ENCODE peak calls at places on chromosome 3, in nine cellular contexts. H is Calu3; Y is GM12865; V is neural crest cell; U is brain microvascular endothelial cell; W is lower lobe of right lung; T is K562; P is astrocyte of the spinal cord; D is CD4-positive, alpha-beta T cell. I is an unnamed sample.

GRCh38 chr3:65712156-65712555 is 326.6 kb downstream of the MAGI1 start:
- DNase-seq in H (no peak), Y (no peak), V (no peak), U (no peak), W (no peak), T (no peak), P (no peak), D (no peak), I (no peak)

GRCh38 chr3:66789584-66790237 is 208.4 kb upstream of the KBTBD8 start:
- DNase-seq in H (no peak), Y (no peak), V (no peak), U (no peak), W (no peak), T (no peak), P (no peak), D (no peak), I (no peak)

GRCh38 chr3:197001972-197002700 is 27.5 kb downstream of the MELTF start:
- DNase-seq in H (no peak), Y (no peak), V (no peak), U (no peak), W (no peak), T (no peak), P (peak; percentile 12), D (no peak), I (no peak)

GRCh38 chr3:106249159-106249558 is 380.3 kb upstream of the CBLB start:
- DNase-seq in H (no peak), Y (no peak), V (no peak), U (no peak), W (no peak), T (no peak), P (peak; percentile 13), D (no peak), I (no peak)

GRCh38 chr3:72953325-72953956 is 43.2 kb upstream of the PPP4R2 start:
- DNase-seq in H (no peak), Y (no peak), V (no peak), U (no peak), W (no peak), T (peak; percentile 17), P (no peak), D (no peak), I (no peak)

GRCh38 chr3:58353722-58354553 is 21.2 kb downstream of the PXK start:
- DNase-seq in H (no peak), Y (peak; percentile 15), V (no peak), U (no peak), W (no peak), T (no peak), P (no peak), D (no peak), I (no peak)

GRCh38 chr3:27253831-27254230 is 115.4 kb downstream of the NEK10 start:
- DNase-seq in H (peak; percentile 73), Y (peak; percentile 44), V (peak; percentile 4), U (peak; percentile 24), W (peak; percentile 48), T (no peak), P (peak; percentile 64), D (no peak), I (peak; percentile 24)

GRCh38 chr3:66376568-66376967 is 124.3 kb downstream of the LRIG1 start:
- DNase-seq in H (peak; percentile 49), Y (no peak), V (no peak), U (peak; percentile 90), W (no peak), T (peak; percentile 14), P (peak; percentile 69), D (no peak), I (no peak)

GRCh38 chr3:123953735-123954134 is 7.3 kb downstream of the CCDC14 start:
- DNase-seq in H (no peak), Y (peak; percentile 54), V (no peak), U (no peak), W (no peak), T (no peak), P (no peak), D (no peak), I (no peak)

GRCh38 chr3:61060421-61060861 is 190.8 kb downstream of the FHIT start:
- DNase-seq in H (no peak), Y (no peak), V (no peak), U (no peak), W (no peak), T (no peak), P (no peak), D (no peak), I (peak; percentile 26)

GRCh38 chr3:18729671-18730070 is 304.5 kb upstream of the SATB1 start:
- DNase-seq in H (no peak), Y (no peak), V (no peak), U (no peak), W (no peak), T (no peak), P (no peak), D (no peak), I (no peak)

GRCh38 chr3:113166719-113167492 is 44.5 kb upstream of the BOC start:
- DNase-seq in H (no peak), Y (no peak), V (no peak), U (no peak), W (no peak), T (no peak), P (peak; percentile 72), D (no peak), I (no peak)

GRCh38 chr3:101179637-101180036 is 140.7 kb downstream of the IMPG2 start:
- DNase-seq in H (no peak), Y (no peak), V (no peak), U (peak; percentile 48), W (no peak), T (no peak), P (no peak), D (no peak), I (no peak)

GRCh38 chr3:132788299-132788698 is 66.1 kb upstream of the NPHP3 start:
- DNase-seq in H (no peak), Y (no peak), V (no peak), U (peak; percentile 66), W (no peak), T (no peak), P (peak; percentile 90), D (no peak), I (no peak)

GRCh38 chr3:118000219-118000618 is 1034.4 kb downstream of the IGSF11 start:
- DNase-seq in H (no peak), Y (no peak), V (no peak), U (no peak), W (no peak), T (no peak), P (no peak), D (no peak), I (no peak)

GRCh38 chr3:117989982-117990381 is 1044.7 kb downstream of the IGSF11 start:
- DNase-seq in H (no peak), Y (no peak), V (no peak), U (no peak), W (no peak), T (no peak), P (no peak), D (no peak), I (no peak)

GRCh38 chr3:117997201-117998049 is 1037.2 kb downstream of the IGSF11 start:
- DNase-seq in H (peak; percentile 45), Y (peak; percentile 81), V (peak; percentile 85), U (peak; percentile 59), W (peak; percentile 83), T (peak; percentile 13), P (peak; percentile 85), D (peak; percentile 8), I (peak; percentile 88)

GRCh38 chr3:117998071-117998470 is 1036.6 kb downstream of the IGSF11 start:
- DNase-seq in H (no peak), Y (no peak), V (no peak), U (no peak), W (no peak), T (no peak), P (peak; percentile 24), D (no peak), I (no peak)

GRCh38 chr3:117995795-117996194 is 1038.9 kb downstream of the IGSF11 start:
- DNase-seq in H (no peak), Y (no peak), V (no peak), U (no peak), W (no peak), T (no peak), P (no peak), D (no peak), I (no peak)
- TF ChIP-seq CTCF in H (no peak), Y (no peak), V (no peak), U (no peak), W (no peak), T (no peak), P (no peak), D (no peak), I (no peak)

GRCh38 chr3:44960387-44961026 is 15.5 kb downstream of the ZDHHC3 start:
- DNase-seq in H (no peak), Y (peak; percentile 43), V (no peak), U (no peak), W (no peak), T (no peak), P (no peak), D (no peak), I (no peak)
- TF ChIP-seq CTCF in H (no peak), Y (no peak), V (no peak), U (no peak), W (no peak), T (no peak), P (no peak), D (no peak), I (no peak)

DNA sequence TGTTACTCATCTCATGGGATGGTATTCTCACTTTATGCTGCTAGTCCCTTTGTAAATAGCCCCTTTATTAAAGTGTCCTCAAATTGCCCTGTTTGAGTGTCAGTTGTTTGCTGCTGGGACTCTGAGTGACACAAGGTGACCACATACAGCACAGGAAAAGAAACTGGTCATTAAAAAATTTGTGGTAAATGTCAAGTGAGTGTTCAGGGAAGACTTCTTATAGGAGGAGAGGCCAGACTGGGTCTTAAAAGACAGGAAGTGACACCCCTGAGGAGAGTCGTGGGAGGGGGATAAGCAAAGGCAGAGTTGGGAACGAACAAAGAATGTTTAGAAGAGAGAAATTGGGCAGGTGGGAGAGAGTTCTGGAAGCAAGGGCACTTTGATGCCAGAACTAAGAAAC is 35.2 kb downstream of the CCR3 start:
- DNase-seq in H (no peak), Y (no peak), V (no peak), U (no peak), W (no peak), T (no peak), P (no peak), D (no peak), I (no peak)
- TF ChIP-seq CTCF in H (no peak), Y (no peak), V (no peak), U (no peak), W (no peak), T (no peak), P (no peak), D (no peak), I (no peak)

GRCh38 chr3:169607909-169608308 is 55.6 kb downstream of the MECOM start:
- DNase-seq in H (no peak), Y (no peak), V (no peak), U (no peak), W (no peak), T (no peak), P (no peak), D (no peak), I (no peak)

GRCh38 chr3:169604118-169604517 is 59.4 kb downstream of the MECOM start:
- DNase-seq in H (no peak), Y (no peak), V (no peak), U (no peak), W (no peak), T (no peak), P (no peak), D (no peak), I (no peak)

GRCh38 chr3:169602482-169602881 is 61.0 kb downstream of the MECOM start:
- DNase-seq in H (no peak), Y (no peak), V (no peak), U (no peak), W (no peak), T (no peak), P (no peak), D (no peak), I (no peak)

GRCh38 chr3:169603661-169604060 is 59.9 kb downstream of the MECOM start:
- DNase-seq in H (no peak), Y (no peak), V (no peak), U (no peak), W (no peak), T (no peak), P (no peak), D (no peak), I (no peak)

GRCh38 chr3:169604568-169604967 is 58.9 kb downstream of the MECOM start:
- DNase-seq in H (peak; percentile 17), Y (peak; percentile 13), V (no peak), U (no peak), W (no peak), T (no peak), P (no peak), D (no peak), I (no peak)
- TF ChIP-seq CTCF in H (no peak), Y (no peak), V (no peak), U (peak; percentile 54), W (no peak), T (no peak), P (no peak), D (no peak), I (no peak)

I was measured in glutamatergic neuron.